ENCODE peak calls at places on chromosomes 6 and 20, in five cellular contexts. Z is GM10248, N is foreskin keratinocyte, S is tibial artery, D is cardiac muscle cell. O is an unnamed sample.

GRCh38 chr6:34774967-34775366 is 16.9 kb upstream of the BLTP3A start:
- DNase-seq in Z (no peak), N (no peak), S (no peak), D (no peak), O (no peak)

GRCh38 chr6:21163110-21163837 is 430.3 kb upstream of the SOX4 start:
- DNase-seq in Z (no peak), N (no peak), S (no peak), D (no peak), O (no peak)

GRCh38 chr6:81842254-81842653 is 89.8 kb upstream of the TENT5A start:
- DNase-seq in Z (no peak), N (no peak), S (no peak), D (no peak), O (no peak)

GRCh38 chr20:23084845-23085355 is 1.2 kb downstream of the CD93 start:
- DNase-seq in Z (no peak), N (no peak), S (no peak), D (no peak), O (no peak)

GRCh38 chr6:105483492-105483891 is 80.6 kb upstream of the PREP start:
- DNase-seq in Z (no peak), N (no peak), S (no peak), D (no peak), O (no peak)

GRCh38 chr6:90397047-90397446 is 100.4 kb upstream of the BACH2 start:
- DNase-seq in Z (no peak), N (no peak), S (no peak), D (no peak), O (no peak)

GRCh38 chr20:64129146-64129782 is 21.9 kb upstream of the NPBWR2 start:
- DNase-seq in Z (no peak), N (no peak), S (no peak), D (no peak), O (no peak)

GRCh38 chr6:75431379-75431778 is 62.2 kb downstream of the FILIP1 start:
- DNase-seq in Z (no peak), N (no peak), S (peak; percentile 39), D (peak; percentile 56), O (no peak)

GRCh38 chr6:170344631-170345576 is 38.3 kb downstream of the FAM120B start:
- DNase-seq in Z (no peak), N (peak; percentile 42), S (no peak), D (no peak), O (peak; percentile 6)

GRCh38 chr20:53578492-53579222 is 15.0 kb downstream of the ZNF217 start:
- DNase-seq in Z (peak; percentile 72), N (no peak), S (peak; percentile 41), D (peak; percentile 90), O (peak; percentile 71)

GRCh38 chr6:36197739-36198221 is 1.2 kb downstream of the BRPF3 start:
- DNase-seq in Z (no peak), N (no peak), S (no peak), D (no peak), O (no peak)

GRCh38 chr20:62938105-62938888 is at the start of gene GID8:
- DNase-seq in Z (peak; percentile 68), N (no peak), S (no peak), D (peak; percentile 73), O (peak; percentile 59)

GRCh38 chr6:150435832-150436231 is 67.0 kb downstream of the IYD start:
- DNase-seq in Z (no peak), N (no peak), S (no peak), D (no peak), O (no peak)

GRCh38 chr6:36977470-36977941 is 8.5 kb downstream of the MTCH1 start:
- DNase-seq in Z (peak; percentile 70), N (no peak), S (no peak), D (no peak), O (no peak)

GRCh38 chr6:21749754-21750153 is 156.2 kb downstream of the SOX4 start:
- DNase-seq in Z (no peak), N (no peak), S (no peak), D (peak; percentile 66), O (no peak)

GRCh38 chr6:31765559-31765909 is 3.1 kb downstream of the SAPCD1 start:
- DNase-seq in Z (no peak), N (no peak), S (no peak), D (no peak), O (no peak)

GRCh38 chr20:62056377-62056776 is 9.3 kb downstream of the TAF4 start:
- DNase-seq in Z (no peak), N (no peak), S (no peak), D (no peak), O (no peak)

GRCh38 chr6:138857792-138858191 is 61.9 kb downstream of the ECT2L start:
- DNase-seq in Z (no peak), N (no peak), S (no peak), D (no peak), O (no peak)

GRCh38 chr20:43840382-43841070 is 74.1 kb upstream of the TOX2 start:
- DNase-seq in Z (peak; percentile 75), N (no peak), S (no peak), D (no peak), O (peak; percentile 17)
- TF ChIP-seq CTCF in Z (peak; percentile 45), N (peak; percentile 52), S (no peak), D (peak; percentile 50), O (no peak)

GRCh38 chr6:159527351-159527750 is 165.7 kb downstream of the SOD2 start:
- DNase-seq in Z (no peak), N (no peak), S (no peak), D (no peak), O (no peak)
- TF ChIP-seq CTCF in Z (no peak), N (no peak), S (no peak), D (no peak), O (no peak)

GRCh38 chr20:59439243-59439642 is 138.8 kb downstream of the EDN3 start:
- DNase-seq in Z (no peak), N (no peak), S (no peak), D (no peak), O (no peak)
- TF ChIP-seq CTCF in Z (peak; percentile 4), N (no peak), S (no peak), D (no peak), O (no peak)

GRCh38 chr6:2713473-2714358 is 37.0 kb downstream of the MYLK4 start:
- DNase-seq in Z (no peak), N (no peak), S (no peak), D (no peak), O (no peak)
- TF ChIP-seq CTCF in Z (no peak), N (peak; percentile 15), S (no peak), D (peak; percentile 18), O (no peak)

DNA sequence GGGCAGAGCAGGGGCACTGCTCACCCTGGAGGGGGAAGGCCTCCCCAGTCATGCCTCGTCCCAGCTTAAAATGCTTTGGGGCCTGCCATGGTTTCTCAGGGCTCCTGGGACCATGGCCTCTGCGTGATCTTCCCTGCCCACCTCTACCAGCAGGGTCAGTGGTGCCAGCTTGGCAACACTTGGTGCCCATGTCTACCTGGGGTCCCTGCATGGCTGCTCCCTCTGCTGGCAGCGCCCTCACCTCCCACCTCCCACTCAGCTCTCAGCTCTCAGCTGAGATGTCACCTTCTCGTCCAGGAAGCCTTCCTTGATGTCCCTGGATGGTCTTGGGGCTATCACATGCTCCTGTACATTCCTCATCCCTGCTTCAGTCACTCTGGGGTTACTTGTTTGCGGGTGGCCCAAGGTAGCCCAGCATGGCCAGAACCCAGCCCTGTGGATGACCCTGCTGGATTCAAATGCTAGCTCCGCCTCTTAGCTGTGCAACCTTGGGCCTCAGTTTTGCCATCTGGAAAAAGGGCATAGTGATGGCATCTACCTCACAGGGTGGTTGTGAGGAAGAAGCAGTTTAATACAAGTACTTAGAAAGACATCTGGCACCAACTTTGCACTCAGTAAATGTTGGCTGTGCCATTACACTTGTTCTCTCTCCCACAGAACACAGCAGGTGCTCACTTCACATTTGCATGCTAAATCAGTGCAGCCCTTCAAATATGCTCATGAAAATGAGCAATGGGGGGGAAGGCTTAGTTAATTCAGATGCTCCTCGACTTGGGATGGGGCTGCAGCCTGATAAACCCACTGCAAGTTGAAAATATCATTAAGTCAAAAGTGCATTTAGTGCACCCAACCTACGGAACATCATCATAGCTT is 53.5 kb upstream of the PTPN1 start:
- DNase-seq in Z (no peak), N (no peak), S (no peak), D (no peak), O (no peak)
- TF ChIP-seq CTCF in Z (no peak), N (peak; percentile 37), S (no peak), D (peak; percentile 17), O (no peak)

GRCh38 chr6:38034269-38034914 is 214.9 kb downstream of the ZFAND3 start:
- DNase-seq in Z (no peak), N (no peak), S (no peak), D (peak; percentile 32), O (no peak)

GRCh38 chr6:38027685-38028373 is 208.3 kb downstream of the ZFAND3 start:
- DNase-seq in Z (no peak), N (no peak), S (no peak), D (no peak), O (no peak)

GRCh38 chr6:38030380-38030779 is 210.9 kb downstream of the ZFAND3 start:
- DNase-seq in Z (no peak), N (no peak), S (no peak), D (no peak), O (no peak)

GRCh38 chr6:38035478-38035877 is 216.0 kb downstream of the ZFAND3 start:
- DNase-seq in Z (no peak), N (no peak), S (no peak), D (no peak), O (no peak)

DNA sequence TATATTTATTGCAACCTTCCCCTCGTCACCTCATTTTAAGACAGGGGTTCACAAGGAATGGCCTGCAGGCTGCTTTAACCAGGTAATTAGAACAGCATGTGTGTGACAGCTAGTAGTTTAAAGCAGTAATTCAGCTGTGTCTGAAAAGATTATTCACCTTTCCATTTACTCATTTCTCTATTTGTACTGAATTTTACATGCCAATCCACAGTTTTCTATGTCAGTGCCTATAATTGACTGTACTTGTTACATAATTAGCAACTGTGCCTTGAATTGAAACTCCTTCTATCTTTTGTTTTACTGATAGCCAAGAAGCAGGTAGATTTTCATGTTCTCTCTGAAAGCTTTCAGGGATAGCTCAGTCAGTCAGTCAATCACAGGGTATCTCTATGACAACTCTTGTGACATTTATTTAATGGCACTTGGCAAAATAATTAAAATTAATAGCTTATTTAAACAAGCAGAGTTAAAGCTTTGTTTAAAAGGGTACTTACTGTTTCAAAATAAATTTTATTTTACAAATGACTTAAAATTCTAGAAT is 214.0 kb downstream of the ZFAND3 start:
- DNase-seq in Z (no peak), N (no peak), S (no peak), D (no peak), O (no peak)
- TF ChIP-seq CTCF in Z (no peak), N (no peak), S (no peak), D (no peak), O (no peak)

DNA sequence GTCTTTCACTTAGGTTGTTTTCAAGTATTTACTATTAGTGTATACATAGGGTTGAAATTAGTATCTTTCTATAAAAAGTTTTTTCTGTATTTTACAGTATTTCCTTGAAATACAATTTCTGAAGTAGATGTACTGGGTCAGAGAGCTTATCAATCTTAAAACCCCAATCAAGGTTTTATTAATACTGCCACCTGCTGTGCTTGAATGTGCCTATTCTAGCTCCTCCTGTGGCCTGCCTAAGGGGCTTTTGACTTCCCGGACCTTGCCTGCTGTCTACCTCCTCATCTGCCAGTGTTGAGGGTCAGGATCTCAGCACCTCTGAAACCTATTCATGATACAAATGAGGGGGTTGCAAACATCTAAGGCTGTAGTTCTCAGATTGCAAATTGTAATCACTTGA is 9.2 kb downstream of the PACRG start:
- DNase-seq in Z (no peak), N (no peak), S (no peak), D (no peak), O (no peak)
- TF ChIP-seq CTCF in Z (no peak), N (peak; percentile 27), S (peak; percentile 12), D (no peak), O (no peak)